ENCODE peak calls at places on chromosomes 1 and 21, in eight cellular contexts. F is fibroblast of the aortic adventitia, H is A549, O is astrocyte of the spinal cord, L is IMR-90, T is endodermal cell, J is kidney epithelial cell, M is brain microvascular endothelial cell. K is an unnamed sample.

GRCh38 chr1:234135501-234135900 is 231.0 kb downstream of the SLC35F3 start:
- DNase-seq in F (no peak), T (no peak), L (no peak), O (no peak), H (no peak), M (no peak), J (no peak), K (no peak)

GRCh38 chr1:32180186-32181060 is 948 bp downstream of the TXLNA start:
- DNase-seq in J (no peak), F (peak; percentile 60), T (peak; percentile 81), H (peak; percentile 32), O (peak; percentile 25), M (peak; percentile 29), L (peak; percentile 59), K (peak; percentile 31)

GRCh38 chr21:25708467-25709065 is 26.1 kb downstream of the ATP5PF start:
- DNase-seq in T (peak; percentile 61), M (peak; percentile 43), F (peak; percentile 74), O (peak; percentile 58), H (peak; percentile 44), L (peak; percentile 56), J (no peak), K (no peak)

GRCh38 chr1:179025125-179025974 is at the start of gene FAM20B:
- DNase-seq in J (peak; percentile 65), H (peak; percentile 95), L (peak; percentile 88), F (peak; percentile 88), M (peak; percentile 87), O (peak; percentile 96), T (peak; percentile 98), K (peak; percentile 90)

GRCh38 chr1:197868751-197869501 is 33.5 kb upstream of the C1orf53 start:
- DNase-seq in F (peak; percentile 76), L (peak; percentile 70), H (peak; percentile 68), J (peak; percentile 10), O (peak; percentile 76), M (peak; percentile 61), T (peak; percentile 72), K (no peak)

GRCh38 chr21:32918467-32919140 is 107.1 kb upstream of the OLIG2 start:
- DNase-seq in M (no peak), J (no peak), F (no peak), H (no peak), L (no peak), T (no peak), O (no peak), K (no peak)

GRCh38 chr1:98019747-98020146 is 98.9 kb upstream of the DPYD start:
- DNase-seq in M (no peak), T (no peak), L (peak; percentile 70), O (no peak), F (peak; percentile 26), H (no peak), J (no peak), K (no peak)

GRCh38 chr1:7070389-7071029 is 285.3 kb downstream of the CAMTA1 start:
- DNase-seq in T (peak; percentile 91), O (peak; percentile 63), L (peak; percentile 72), M (peak; percentile 49), H (peak; percentile 52), F (peak; percentile 72), J (no peak), K (peak; percentile 24)

GRCh38 chr1:46488343-46489168 is 1.1 kb upstream of the DMBX1 start:
- DNase-seq in L (peak; percentile 30), T (peak; percentile 82), H (no peak), F (no peak), M (no peak), O (no peak), J (peak; percentile 45), K (no peak)

GRCh38 chr1:9722378-9722749 is 70.8 kb downstream of the PIK3CD start:
- DNase-seq in O (no peak), F (no peak), L (no peak), M (no peak), H (no peak), T (no peak), J (no peak), K (no peak)

GRCh38 chr21:46212721-46213484 is 15.7 kb downstream of the LSS start:
- DNase-seq in L (no peak), H (no peak), O (no peak), T (peak; percentile 38), M (no peak), J (no peak), F (no peak), K (no peak)

GRCh38 chr21:46211786-46212720 is 16.5 kb downstream of the LSS start:
- DNase-seq in M (no peak), L (no peak), J (no peak), O (no peak), F (no peak), H (no peak), T (peak; percentile 33), K (peak; percentile 7)

GRCh38 chr21:46208761-46209721 is 19.5 kb downstream of the LSS start:
- DNase-seq in O (no peak), M (no peak), T (no peak), L (no peak), H (no peak), F (no peak), J (no peak), K (no peak)

GRCh38 chr21:46211376-46211775 is 17.2 kb downstream of the LSS start:
- DNase-seq in O (no peak), H (no peak), J (no peak), T (peak; percentile 29), F (no peak), M (no peak), L (no peak), K (peak; percentile 7)

DNA sequence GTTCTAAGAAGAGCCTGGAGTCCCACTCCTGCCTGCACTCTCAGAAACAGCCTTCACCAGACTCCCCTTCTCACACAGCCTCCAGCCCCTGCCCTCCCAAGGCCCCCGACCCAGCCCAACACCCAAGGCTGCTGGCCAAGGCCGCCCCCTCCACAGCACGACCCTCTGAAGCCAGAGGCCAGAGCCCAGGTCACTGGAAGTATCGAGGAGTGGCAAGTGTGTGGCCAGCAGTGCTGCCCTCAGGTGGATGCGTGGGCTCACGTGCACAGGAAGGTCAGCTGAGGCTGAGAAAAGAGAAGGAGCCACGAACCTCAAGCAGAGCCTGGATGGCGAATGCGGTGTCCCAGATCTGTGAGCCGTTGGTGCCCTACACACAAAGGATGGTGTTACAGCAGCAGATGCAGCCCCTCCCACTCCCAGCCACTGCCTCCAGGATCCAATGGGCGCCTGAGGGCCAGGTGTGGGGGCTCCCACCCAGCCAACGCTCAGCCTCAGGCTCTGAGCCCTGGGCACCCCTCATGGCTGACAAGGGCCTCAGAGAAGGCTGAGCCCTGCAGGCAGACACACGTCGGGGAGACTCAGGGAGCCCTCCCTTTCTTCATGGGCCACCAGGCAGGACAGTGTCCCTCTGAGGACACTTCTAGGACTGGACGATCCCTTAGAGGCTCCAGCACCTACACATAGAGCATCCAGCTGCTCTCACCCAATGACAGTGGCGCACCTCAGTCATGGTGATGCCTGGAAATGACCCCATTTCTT is 18.0 kb downstream of the LSS start:
- DNase-seq in J (no peak), T (no peak), M (no peak), F (no peak), L (no peak), O (no peak), H (peak; percentile 10), K (peak; percentile 3)
- TF ChIP-seq CTCF in J (no peak), T (peak; percentile 53), M (peak; percentile 16), F (no peak), L (no peak), O (no peak), H (no peak), K (no peak)

DNA sequence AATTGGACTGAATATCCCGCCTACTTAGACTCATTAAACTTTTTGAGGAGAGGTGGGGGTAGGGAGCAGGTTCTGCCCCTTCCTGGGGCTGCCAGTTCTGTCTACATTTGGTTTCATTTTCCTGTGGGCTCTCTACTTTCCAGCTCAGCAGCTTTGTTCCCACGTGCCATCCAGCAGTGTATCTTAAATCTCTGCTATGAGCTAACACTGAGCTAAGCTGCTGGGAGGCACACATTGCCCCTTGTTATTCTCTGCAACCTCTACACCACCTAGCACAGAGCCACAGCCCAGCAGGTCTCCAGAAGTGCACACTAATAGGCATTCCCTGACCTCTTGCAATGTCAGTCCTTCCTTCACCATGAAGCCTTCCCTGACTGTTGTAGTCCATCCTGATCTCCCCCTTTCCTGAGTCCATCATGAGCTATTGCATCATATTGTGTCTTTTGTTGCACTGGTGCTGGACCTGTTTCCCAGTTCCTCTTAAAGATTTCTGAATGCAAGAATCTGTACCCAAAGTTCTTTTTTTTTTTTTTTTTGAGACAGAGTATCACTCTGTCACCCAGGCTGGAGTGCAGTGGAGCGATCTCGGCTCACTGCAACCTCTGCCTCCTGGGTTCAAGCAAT is 28.7 kb upstream of the NRDC start:
- DNase-seq in T (no peak), H (no peak), L (peak; percentile 19), F (no peak), M (no peak), J (no peak), O (no peak), K (no peak)
- TF ChIP-seq CTCF in T (no peak), H (no peak), L (no peak), F (no peak), M (no peak), J (no peak), O (no peak), K (no peak)

DNA sequence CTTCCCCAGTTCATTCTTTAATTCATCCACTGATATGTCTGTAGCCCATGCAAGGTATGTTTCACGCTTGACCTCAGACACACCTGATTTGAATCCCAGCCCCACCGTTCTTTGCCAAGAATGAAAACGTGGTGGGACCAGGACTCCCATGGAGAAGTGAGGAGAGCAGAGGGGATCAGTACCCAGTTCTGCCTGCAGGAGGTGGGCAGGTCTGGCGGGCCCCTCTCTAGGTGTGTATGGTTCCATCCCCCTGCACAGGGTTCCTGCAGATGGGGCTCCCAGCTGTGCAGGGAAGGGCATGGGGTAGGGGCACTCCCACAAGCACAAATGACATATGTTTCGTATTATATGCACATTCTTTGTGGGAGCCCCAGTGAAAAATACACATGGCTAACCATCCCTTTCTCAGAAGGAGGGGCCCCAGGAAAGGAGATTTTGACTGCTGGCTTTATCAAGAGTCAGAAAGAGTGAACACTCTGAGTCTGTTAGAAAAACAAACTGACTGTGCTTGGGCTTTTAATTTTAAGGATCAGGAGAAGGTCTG is 144.6 kb downstream of the PLPP3 start:
- DNase-seq in T (peak; percentile 77), M (no peak), O (no peak), F (no peak), H (no peak), L (no peak), J (no peak), K (no peak)
- TF ChIP-seq CTCF in T (peak; percentile 75), M (peak; percentile 25), O (no peak), F (peak; percentile 29), H (no peak), L (no peak), J (peak; percentile 2), K (no peak)

GRCh38 chr1:16017076-16017460 is 775 bp downstream of the HSPB7 start:
- DNase-seq in J (no peak), F (no peak), H (no peak), M (no peak), T (no peak), L (no peak), O (no peak), K (no peak)

GRCh38 chr1:16018308-16018707 is 465 bp upstream of the HSPB7 start:
- DNase-seq in J (no peak), O (no peak), F (no peak), L (no peak), T (no peak), H (no peak), M (no peak), K (no peak)

GRCh38 chr1:16018749-16019515 is 1.1 kb upstream of the HSPB7 start:
- DNase-seq in M (no peak), L (no peak), J (no peak), O (no peak), H (no peak), T (no peak), F (no peak), K (no peak)

GRCh38 chr1:16015960-16016901 is 1.6 kb downstream of the HSPB7 start:
- DNase-seq in J (no peak), H (no peak), M (no peak), F (no peak), O (no peak), L (no peak), T (no peak), K (no peak)

GRCh38 chr1:16017461-16018303 is at the start of gene HSPB7:
- DNase-seq in F (peak; percentile 96), L (peak; percentile 52), O (peak; percentile 30), J (no peak), H (no peak), M (peak; percentile 60), T (peak; percentile 86), K (no peak)
- TF ChIP-seq CTCF in F (no peak), L (no peak), O (peak; percentile 2), J (no peak), H (no peak), M (no peak), T (peak; percentile 50), K (no peak)